ENCODE peak calls at places on chromosome 18, in eight cellular contexts. N is foreskin fibroblast; Y is stimulated activated CD8-positive, alpha-beta memory T cell treated with anti-CD3 and anti-CD28 coated beads, Interleukin-15, amount 100 ng/mL, for 24 hours; Z is activated CD4-positive, alpha-beta T cell treated with anti-CD3 and anti-CD28 coated beads, Interleukin-2, amount 50 U/mL, for 24 hours; F is smooth muscle cell of the brain vasculature; C is type B pancreatic cell; B is GM13977; U is DMS153. T is an unnamed sample.

GRCh38 chr18:21833619-21834300 is 93.2 kb downstream of the MIB1 start:
- DNase-seq in Z (no peak), Y (no peak), B (no peak), U (no peak), N (no peak), C (no peak), F (no peak), T (no peak)

GRCh38 chr18:5449858-5450509 is 93.8 kb downstream of the EPB41L3 start:
- DNase-seq in C (no peak), B (no peak), U (no peak), N (no peak), Y (no peak), F (no peak), Z (no peak), T (no peak)

GRCh38 chr18:28666216-28666615 is 489.3 kb upstream of the CDH2 start:
- DNase-seq in Z (no peak), N (no peak), B (no peak), F (no peak), C (no peak), U (no peak), Y (no peak), T (no peak)

GRCh38 chr18:29651121-29651675 is 1391.3 kb downstream of the DSC3 start:
- DNase-seq in Y (no peak), B (no peak), Z (no peak), C (no peak), N (peak), F (no peak), U (no peak), T (no peak)

GRCh38 chr18:79200546-79201268 is 131.5 kb downstream of the ATP9B start:
- DNase-seq in F (no peak), C (no peak), Z (no peak), Y (no peak), B (no peak), N (peak), U (no peak), T (no peak)

GRCh38 chr18:10042492-10042891 is 128.7 kb downstream of the VAPA start:
- DNase-seq in Y (no peak), F (no peak), N (no peak), C (no peak), B (no peak), U (no peak), Z (no peak), T (no peak)

GRCh38 chr18:62759704-62760402 is 44.5 kb downstream of the PHLPP1 start:
- DNase-seq in B (no peak), Z (no peak), N (peak), C (no peak), F (no peak), Y (no peak), U (no peak), T (no peak)

GRCh38 chr18:32549248-32549842 is 78.7 kb upstream of the GAREM1 start:
- DNase-seq in U (peak), N (peak), F (peak), C (no peak), B (peak), Z (peak), Y (no peak), T (peak)

GRCh38 chr18:63368611-63369010 is 1.6 kb upstream of the KDSR start:
- DNase-seq in F (no peak), U (no peak), Z (no peak), N (no peak), C (no peak), Y (no peak), B (no peak), T (no peak)

GRCh38 chr18:27825735-27826477 is 351.0 kb downstream of the CDH2 start:
- DNase-seq in U (no peak), F (no peak), Y (no peak), N (no peak), Z (no peak), B (no peak), C (no peak), T (no peak)

GRCh38 chr18:35707674-35708073 is 126.1 kb downstream of the GALNT1 start:
- DNase-seq in N (no peak), Z (no peak), Y (no peak), B (no peak), F (no peak), U (no peak), C (no peak), T (peak)

GRCh38 chr18:58205087-58205779 is 161.2 kb downstream of the NEDD4L start:
- DNase-seq in U (peak), N (peak), B (no peak), Z (no peak), Y (no peak), C (no peak), F (no peak), T (no peak)

GRCh38 chr18:74512321-74513053 is 16.3 kb downstream of the CNDP2 start:
- DNase-seq in Y (no peak), B (no peak), Z (no peak), N (no peak), C (peak), U (no peak), F (no peak), T (no peak)

GRCh38 chr18:79617521-79618500 is 61.8 kb upstream of the CTDP1 start:
- DNase-seq in C (no peak), Z (no peak), F (no peak), N (no peak), B (no peak), Y (no peak), U (no peak), T (no peak)

GRCh38 chr18:36066731-36067117 is 635 bp downstream of the RPRD1A start:
- DNase-seq in N (no peak), Z (no peak), Y (no peak), C (no peak), U (no peak), B (peak), F (no peak), T (no peak)

GRCh38 chr18:77087391-77088141 is 45.0 kb downstream of the MBP start:
- DNase-seq in F (no peak), N (peak), Z (no peak), B (no peak), Y (no peak), U (no peak), C (no peak), T (no peak)

GRCh38 chr18:34153711-34154110 is 71.0 kb downstream of the NOL4 start:
- DNase-seq in F (no peak), B (no peak), Y (no peak), C (no peak), U (peak), Z (no peak), N (peak), T (no peak)

GRCh38 chr18:59052965-59053960 is 86.4 kb upstream of the SEC11C start:
- DNase-seq in C (no peak), Y (no peak), Z (no peak), U (no peak), F (no peak), N (no peak), B (no peak), T (no peak)

GRCh38 chr18:3649559-3650426 is 199.8 kb downstream of the TGIF1 start:
- DNase-seq in B (no peak), U (no peak), Y (no peak), F (no peak), Z (no peak), N (peak), C (no peak), T (no peak)

GRCh38 chr18:9057646-9058045 is 44.9 kb upstream of the NDUFV2 start:
- DNase-seq in Y (no peak), B (no peak), C (no peak), N (no peak), Z (no peak), F (no peak), U (no peak), T (no peak)

GRCh38 chr18:31241900-31242409 is 76.0 kb upstream of the DSG1 start:
- DNase-seq in B (no peak), F (no peak), C (no peak), Z (no peak), U (no peak), N (no peak), Y (no peak), T (no peak)

GRCh38 chr18:24989760-24990547 is 362.0 kb downstream of the ZNF521 start:
- DNase-seq in N (no peak), Y (no peak), F (no peak), Z (no peak), B (no peak), U (no peak), C (no peak), T (peak)

GRCh38 chr18:2948038-2948437 is 64.9 kb downstream of the LPIN2 start:
- DNase-seq in F (no peak), Y (no peak), B (no peak), N (peak), U (no peak), Z (no peak), C (no peak), T (no peak)

GRCh38 chr18:79644666-79645057 is 34.9 kb upstream of the CTDP1 start:
- DNase-seq in C (no peak), Z (no peak), N (peak), Y (no peak), B (no peak), F (no peak), U (no peak), T (no peak)

GRCh38 chr18:44921974-44922373 is 241.3 kb downstream of the SETBP1 start:
- DNase-seq in U (no peak), Z (no peak), F (no peak), N (no peak), B (no peak), Y (no peak), C (no peak), T (no peak)